ENCODE peak calls at places on chromosome 20, in four cellular contexts. One of them, this sample, is unnamed.

GRCh38 chr20:37244572-37244957 is 17.0 kb downstream of the GHRH start:
- DNase-seq in colonic mucosa: no peak
- DNase-seq in aorta: no peak
- DNase-seq in keratinocyte: no peak
- DNase-seq in this sample: no peak

GRCh38 chr20:61449057-61449456 is 197.0 kb downstream of the CDH4 start:
- DNase-seq in keratinocyte: no peak
- DNase-seq in colonic mucosa: no peak
- DNase-seq in aorta: no peak
- DNase-seq in this sample: no peak

GRCh38 chr20:33667245-33668086 is 723 bp downstream of the ACTL10 start:
- DNase-seq in colonic mucosa: peak
- DNase-seq in keratinocyte: no peak
- DNase-seq in aorta: peak
- DNase-seq in this sample: no peak

GRCh38 chr20:37299718-37300529 is 10.5 kb downstream of the MANBAL start:
- DNase-seq in aorta: peak
- DNase-seq in colonic mucosa: no peak
- DNase-seq in keratinocyte: no peak
- DNase-seq in this sample: no peak

GRCh38 chr20:34861386-34862084 is 11.1 kb downstream of the GGT7 start:
- DNase-seq in aorta: no peak
- DNase-seq in colonic mucosa: peak
- DNase-seq in keratinocyte: no peak
- DNase-seq in this sample: no peak

GRCh38 chr20:37615507-37616425 is 78.1 kb upstream of the CTNNBL1 start:
- DNase-seq in aorta: no peak
- DNase-seq in colonic mucosa: no peak
- DNase-seq in keratinocyte: peak
- DNase-seq in this sample: no peak

GRCh38 chr20:37364927-37365272 is 19.0 kb downstream of the SRC start:
- DNase-seq in colonic mucosa: no peak
- DNase-seq in aorta: no peak
- DNase-seq in keratinocyte: no peak
- DNase-seq in this sample: no peak

GRCh38 chr20:45294659-45295058 is 12.0 kb upstream of the RBPJL start:
- DNase-seq in keratinocyte: no peak
- DNase-seq in colonic mucosa: no peak
- DNase-seq in aorta: no peak
- DNase-seq in this sample: no peak

GRCh38 chr20:9515761-9516657 is 1.6 kb downstream of the LAMP5 start:
- DNase-seq in colonic mucosa: no peak
- DNase-seq in keratinocyte: no peak
- DNase-seq in aorta: no peak
- DNase-seq in this sample: no peak

GRCh38 chr20:6651016-6651415 is 116.5 kb upstream of the BMP2 start:
- DNase-seq in aorta: no peak
- DNase-seq in keratinocyte: peak
- DNase-seq in colonic mucosa: no peak
- DNase-seq in this sample: no peak

DNA sequence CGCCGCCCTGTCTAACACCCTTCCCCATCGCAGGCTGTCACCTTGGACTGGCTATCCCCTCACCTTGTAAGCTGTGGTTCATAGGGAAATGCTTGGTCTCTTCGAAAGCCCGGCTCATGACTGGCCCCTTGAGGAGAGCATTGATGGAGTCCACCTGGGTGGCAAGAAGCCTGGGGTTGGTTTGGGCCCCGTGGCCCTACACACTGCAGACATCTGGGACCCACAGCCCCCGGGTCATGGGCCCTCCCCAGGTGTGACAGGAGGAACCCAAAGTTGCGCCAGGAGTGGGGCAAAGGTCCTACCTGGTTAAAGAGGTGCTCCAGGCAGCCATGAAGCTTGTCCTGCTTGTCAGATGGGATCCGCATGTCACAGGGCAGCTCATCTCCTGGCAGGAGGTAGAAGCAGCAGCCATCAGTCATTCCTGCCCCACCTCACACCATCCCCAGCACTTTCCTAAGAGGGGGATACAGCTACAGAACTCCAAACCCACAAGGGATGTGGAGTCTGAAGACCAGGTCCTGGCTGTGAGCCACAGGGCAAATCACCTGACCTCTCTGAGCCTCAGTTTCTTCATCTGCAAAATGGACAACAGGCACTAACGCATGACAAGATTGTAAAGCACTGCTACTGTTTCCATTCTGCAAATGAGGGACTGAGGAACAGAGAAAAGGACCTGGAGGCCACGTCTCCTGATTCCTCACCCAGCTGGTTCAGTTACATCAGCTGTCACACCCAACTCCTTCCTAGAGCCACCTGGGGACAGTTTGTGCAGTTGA is 185.5 kb downstream of the PREX1 start:
- DNase-seq in keratinocyte: no peak
- DNase-seq in colonic mucosa: no peak
- DNase-seq in aorta: no peak
- DNase-seq in this sample: no peak
- H3K27ac ChIP-seq in keratinocyte: no peak
- H3K27ac ChIP-seq in colonic mucosa: no peak
- H3K27ac ChIP-seq in aorta: no peak
- H3K27ac ChIP-seq in this sample: no peak

DNA sequence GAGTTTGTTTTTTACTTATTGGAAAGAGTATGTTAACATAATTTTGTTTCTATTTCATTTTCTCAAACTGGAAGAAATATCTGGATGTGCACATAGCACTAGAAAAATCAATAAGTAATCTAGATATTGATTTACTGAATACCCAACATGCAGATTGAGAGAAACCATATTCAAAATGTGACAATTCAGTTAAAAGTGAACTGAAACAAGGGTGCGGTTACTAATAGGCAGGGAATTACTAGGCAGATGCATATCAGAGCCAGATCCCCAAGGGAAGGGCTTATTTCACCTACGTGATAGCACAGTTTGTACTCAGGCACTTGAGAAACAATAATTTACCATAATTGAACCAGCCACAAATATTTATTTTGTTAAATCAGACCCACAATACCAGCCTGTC is 493.1 kb upstream of the FLRT3 start:
- DNase-seq in keratinocyte: no peak
- DNase-seq in aorta: no peak
- DNase-seq in colonic mucosa: no peak
- DNase-seq in this sample: no peak
- H3K27ac ChIP-seq in keratinocyte: peak
- H3K27ac ChIP-seq in aorta: no peak
- H3K27ac ChIP-seq in colonic mucosa: no peak
- H3K27ac ChIP-seq in this sample: no peak

GRCh38 chr20:13220857-13221297 is at the start of gene ISM1:
- DNase-seq in aorta: peak
- DNase-seq in colonic mucosa: no peak
- DNase-seq in keratinocyte: no peak
- DNase-seq in this sample: no peak
- H3K27ac ChIP-seq in aorta: no peak
- H3K27ac ChIP-seq in colonic mucosa: no peak
- H3K27ac ChIP-seq in keratinocyte: no peak
- H3K27ac ChIP-seq in this sample: peak

DNA sequence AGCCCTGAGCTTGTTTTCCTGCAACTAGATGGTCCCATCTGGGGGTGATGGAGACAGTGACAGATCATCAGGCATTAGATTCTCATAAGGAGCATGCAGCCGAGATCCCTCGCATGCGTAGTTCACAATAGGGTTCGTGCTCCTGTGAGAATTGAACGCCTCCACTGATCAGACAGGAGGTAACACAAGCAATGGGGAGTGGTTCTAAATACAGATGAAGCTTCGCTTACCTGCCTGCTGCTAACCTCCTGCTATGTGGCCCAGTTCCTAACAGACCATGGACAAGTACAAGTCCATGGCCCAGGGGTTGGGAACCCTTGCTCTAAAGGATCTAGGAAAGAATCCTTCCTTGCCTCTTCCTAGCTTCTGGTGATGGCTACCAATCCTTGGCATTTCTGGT is 42.7 kb downstream of the RIPOR3 start:
- DNase-seq in colonic mucosa: no peak
- DNase-seq in aorta: no peak
- DNase-seq in keratinocyte: no peak
- DNase-seq in this sample: no peak
- H3K27ac ChIP-seq in colonic mucosa: no peak
- H3K27ac ChIP-seq in aorta: no peak
- H3K27ac ChIP-seq in keratinocyte: no peak
- H3K27ac ChIP-seq in this sample: no peak

GRCh38 chr20:31740656-31741323 is 1.7 kb downstream of the TPX2 start:
- DNase-seq in aorta: no peak
- DNase-seq in keratinocyte: no peak
- DNase-seq in colonic mucosa: no peak
- DNase-seq in this sample: no peak
- H3K27ac ChIP-seq in aorta: no peak
- H3K27ac ChIP-seq in keratinocyte: peak
- H3K27ac ChIP-seq in colonic mucosa: no peak
- H3K27ac ChIP-seq in this sample: peak

GRCh38 chr20:14219801-14220461 is 117.5 kb downstream of the FLRT3 start:
- DNase-seq in colonic mucosa: peak
- DNase-seq in aorta: no peak
- DNase-seq in keratinocyte: peak
- DNase-seq in this sample: no peak
- H3K27ac ChIP-seq in colonic mucosa: peak
- H3K27ac ChIP-seq in aorta: no peak
- H3K27ac ChIP-seq in keratinocyte: peak
- H3K27ac ChIP-seq in this sample: no peak

This sample was measured in esophagus squamous epithelium.